ENCODE peak calls at places on chromosomes 1 and 21, in five cellular contexts. I, A, Z, S and Q are unnamed samples.

GRCh38 chr1:153537376-153537730 is 1.6 kb upstream of the S100A6 start:
- DNase-seq in A (no peak), Z (no peak), S (no peak), I (no peak), Q (no peak)

GRCh38 chr1:16162163-16162822 is 6.4 kb upstream of the EPHA2 start:
- DNase-seq in S (no peak), I (no peak), A (no peak), Z (no peak), Q (no peak)

GRCh38 chr1:82073659-82074058 is 272.9 kb downstream of the ADGRL2 start:
- DNase-seq in S (no peak), A (no peak), Z (no peak), I (no peak), Q (no peak)

GRCh38 chr1:42940851-42941639 is 17.6 kb downstream of the SLC2A1 start:
- DNase-seq in S (peak; percentile 85), Z (peak; percentile 78), I (peak; percentile 56), A (peak; percentile 79), Q (no peak)

GRCh38 chr1:67570473-67571143 is 114.4 kb upstream of the GADD45A start:
- DNase-seq in I (no peak), Z (peak; percentile 81), A (peak; percentile 66), S (peak; percentile 99), Q (no peak)

GRCh38 chr1:204380293-204380831 is 20.6 kb upstream of the PLEKHA6 start:
- DNase-seq in I (no peak), Z (no peak), A (no peak), S (no peak), Q (no peak)

GRCh38 chr1:161531986-161532875 is 7.9 kb downstream of the HSPA6 start:
- DNase-seq in Z (no peak), I (no peak), A (no peak), S (no peak), Q (peak; percentile 37)

GRCh38 chr1:25642710-25643109 is 26.1 kb downstream of the MAN1C1 start:
- DNase-seq in S (no peak), I (no peak), A (no peak), Z (no peak), Q (peak; percentile 71)

GRCh38 chr1:18157352-18157751 is 49.8 kb downstream of the IGSF21 start:
- DNase-seq in Z (no peak), A (no peak), I (no peak), S (no peak), Q (no peak)

GRCh38 chr1:23807453-23807852 is 6.9 kb upstream of the GALE start:
- DNase-seq in I (no peak), S (no peak), Z (no peak), A (no peak), Q (no peak)

GRCh38 chr1:7915826-7916225 is 24.8 kb downstream of the TNFRSF9 start:
- DNase-seq in A (no peak), Z (no peak), S (no peak), I (no peak), Q (no peak)

GRCh38 chr1:117825414-117825813 is 104.0 kb downstream of the GDAP2 start:
- DNase-seq in A (no peak), Z (no peak), I (peak; percentile 49), S (no peak), Q (peak; percentile 29)

GRCh38 chr21:41966872-41967621 is 13.2 kb upstream of the C2CD2 start:
- DNase-seq in Z (no peak), S (no peak), A (no peak), I (no peak), Q (no peak)

GRCh38 chr1:14120895-14121294 is 420.9 kb downstream of the PRDM2 start:
- DNase-seq in S (no peak), A (no peak), I (no peak), Z (no peak), Q (no peak)

GRCh38 chr1:30759718-30760281 is 2.2 kb upstream of the LAPTM5 start:
- DNase-seq in A (no peak), I (no peak), Z (no peak), S (no peak), Q (no peak)

GRCh38 chr1:115545791-115546733 is 95.7 kb upstream of the VANGL1 start:
- DNase-seq in A (peak; percentile 90), S (peak; percentile 98), Z (peak; percentile 85), I (peak; percentile 21), Q (peak; percentile 45)

GRCh38 chr1:96973605-96974004 is 252.0 kb downstream of the PTBP2 start:
- DNase-seq in Z (no peak), I (no peak), A (peak; percentile 29), S (no peak), Q (no peak)

GRCh38 chr1:64426691-64427090 is 43.2 kb upstream of the CACHD1 start:
- DNase-seq in I (no peak), A (no peak), Z (no peak), S (no peak), Q (no peak)

GRCh38 chr1:88736633-88737248 is 52.7 kb downstream of the PKN2 start:
- DNase-seq in A (no peak), S (peak; percentile 11), Z (peak; percentile 16), I (no peak), Q (peak; percentile 30)

GRCh38 chr1:51553911-51554310 is 34.8 kb upstream of the EPS15 start:
- DNase-seq in A (no peak), I (no peak), S (no peak), Z (no peak), Q (no peak)

GRCh38 chr1:116902718-116903390 is 6.9 kb upstream of the PTGFRN start:
- DNase-seq in A (no peak), Z (no peak), S (no peak), I (no peak), Q (no peak)

GRCh38 chr1:155250633-155251449 is 4.4 kb downstream of the ENTREP3 start:
- DNase-seq in A (peak; percentile 85), I (peak; percentile 93), Z (peak; percentile 90), S (peak; percentile 64), Q (peak; percentile 97)

GRCh38 chr1:92087542-92087941 is 7.4 kb downstream of the BTBD8 start:
- DNase-seq in Z (no peak), I (no peak), S (no peak), A (peak; percentile 6), Q (no peak)

GRCh38 chr21:46048926-46049889 is 48.7 kb upstream of the COL6A2 start:
- DNase-seq in Z (peak; percentile 89), A (peak; percentile 72), I (peak; percentile 92), S (no peak), Q (no peak)

GRCh38 chr1:245205396-245205795 is 50.6 kb downstream of the KIF26B start:
- DNase-seq in A (no peak), I (no peak), S (no peak), Z (no peak), Q (no peak)

GRCh38 chr1:64654519-64655341 is 90.1 kb upstream of the RAVER2 start:
- DNase-seq in A (no peak), S (peak; percentile 17), I (peak; percentile 21), Z (no peak), Q (no peak)

GRCh38 chr1:27604579-27605299 is 795 bp upstream of the AHDC1 start:
- DNase-seq in S (no peak), Z (no peak), I (no peak), A (no peak), Q (no peak)

GRCh38 chr1:36321119-36321951 is 2.1 kb downstream of the EVA1B start:
- DNase-seq in I (peak; percentile 83), A (no peak), Z (peak; percentile 55), S (peak; percentile 16), Q (no peak)

GRCh38 chr1:37808369-37809319 is 636 bp upstream of the YRDC start:
- DNase-seq in I (peak; percentile 80), S (peak; percentile 13), Z (peak; percentile 66), A (peak; percentile 76), Q (peak; percentile 61)

GRCh38 chr1:30729906-30730305 is 6.5 kb upstream of the MATN1 start:
- DNase-seq in I (no peak), A (no peak), Z (no peak), S (no peak), Q (no peak)

GRCh38 chr1:6911229-6911941 is 126.1 kb downstream of the CAMTA1 start:
- DNase-seq in I (no peak), S (peak; percentile 8), Z (no peak), A (no peak), Q (no peak)

GRCh38 chr1:78375996-78376395 is 114.8 kb upstream of the PTGFR start:
- DNase-seq in I (no peak), A (no peak), S (no peak), Z (no peak), Q (no peak)

GRCh38 chr1:203213126-203213525 is 16.3 kb downstream of the CHIT1 start:
- DNase-seq in Z (no peak), A (no peak), S (no peak), I (no peak), Q (no peak)

GRCh38 chr1:153567621-153568366 is 2.1 kb upstream of the S100A2 start:
- DNase-seq in A (peak; percentile 12), S (peak; percentile 92), I (no peak), Z (no peak), Q (peak; percentile 31)

GRCh38 chr1:24275104-24275410 is 44.1 kb upstream of the GRHL3 start:
- DNase-seq in I (no peak), S (no peak), Z (no peak), A (no peak), Q (no peak)

GRCh38 chr21:24280591-24280990 is 1326.7 kb downstream of the MRPL39 start:
- DNase-seq in A (no peak), S (no peak), I (no peak), Z (no peak), Q (no peak)